ENCODE peak calls at places on chromosomes 5 and 9, in four cellular contexts. One of them, this sample, is unnamed.

GRCh38 chr9:137968235-137968634 is 90.7 kb downstream of the CACNA1B start:
- DNase-seq in A549: no peak
- DNase-seq in GM23248: no peak
- DNase-seq in uterus: no peak
- DNase-seq in this sample: no peak

GRCh38 chr9:108953983-108954574 is 19.9 kb downstream of the ABITRAM start:
- DNase-seq in A549: peak
- DNase-seq in GM23248: peak
- DNase-seq in uterus: no peak
- DNase-seq in this sample: peak

GRCh38 chr9:95762322-95762721 is 113.2 kb upstream of the ERCC6L2 start:
- DNase-seq in A549: no peak
- DNase-seq in GM23248: no peak
- DNase-seq in uterus: no peak
- DNase-seq in this sample: no peak

GRCh38 chr9:7907636-7908195 is 108.1 kb upstream of the DMAC1 start:
- DNase-seq in A549: no peak
- DNase-seq in GM23248: no peak
- DNase-seq in uterus: no peak
- DNase-seq in this sample: no peak

GRCh38 chr9:8361364-8361763 is 561.8 kb upstream of the DMAC1 start:
- DNase-seq in A549: no peak
- DNase-seq in GM23248: no peak
- DNase-seq in uterus: no peak
- DNase-seq in this sample: no peak

GRCh38 chr5:157051604-157052245 is 7.2 kb downstream of the HAVCR1 start:
- DNase-seq in A549: no peak
- DNase-seq in GM23248: no peak
- DNase-seq in uterus: no peak
- DNase-seq in this sample: no peak

GRCh38 chr5:6759401-6759800 is 46.2 kb downstream of the TENT4A start:
- DNase-seq in A549: peak
- DNase-seq in GM23248: no peak
- DNase-seq in uterus: no peak
- DNase-seq in this sample: no peak

GRCh38 chr5:96037128-96037527 is 75.5 kb upstream of the ELL2 start:
- DNase-seq in A549: peak
- DNase-seq in GM23248: peak
- DNase-seq in uterus: no peak
- DNase-seq in this sample: peak

GRCh38 chr5:127563133-127563532 is 45.7 kb downstream of the PRRC1 start:
- DNase-seq in A549: no peak
- DNase-seq in GM23248: peak
- DNase-seq in uterus: no peak
- DNase-seq in this sample: no peak

GRCh38 chr5:36392818-36393217 is 91.1 kb upstream of the RANBP3L start:
- DNase-seq in A549: no peak
- DNase-seq in GM23248: peak
- DNase-seq in uterus: no peak
- DNase-seq in this sample: no peak

GRCh38 chr5:54523534-54523933 is 6.0 kb downstream of the SNX18 start:
- DNase-seq in A549: no peak
- DNase-seq in GM23248: no peak
- DNase-seq in uterus: no peak
- DNase-seq in this sample: no peak
- H3K4me3 ChIP-seq in A549: no peak
- H3K4me3 ChIP-seq in GM23248: peak
- H3K4me3 ChIP-seq in uterus: peak
- H3K4me3 ChIP-seq in this sample: no peak

GRCh38 chr9:114950761-114951160 is 20.4 kb upstream of the TNFSF8 start:
- DNase-seq in A549: no peak
- DNase-seq in GM23248: no peak
- DNase-seq in uterus: no peak
- DNase-seq in this sample: no peak
- H3K4me3 ChIP-seq in A549: no peak
- H3K4me3 ChIP-seq in GM23248: no peak
- H3K4me3 ChIP-seq in uterus: no peak
- H3K4me3 ChIP-seq in this sample: no peak

DNA sequence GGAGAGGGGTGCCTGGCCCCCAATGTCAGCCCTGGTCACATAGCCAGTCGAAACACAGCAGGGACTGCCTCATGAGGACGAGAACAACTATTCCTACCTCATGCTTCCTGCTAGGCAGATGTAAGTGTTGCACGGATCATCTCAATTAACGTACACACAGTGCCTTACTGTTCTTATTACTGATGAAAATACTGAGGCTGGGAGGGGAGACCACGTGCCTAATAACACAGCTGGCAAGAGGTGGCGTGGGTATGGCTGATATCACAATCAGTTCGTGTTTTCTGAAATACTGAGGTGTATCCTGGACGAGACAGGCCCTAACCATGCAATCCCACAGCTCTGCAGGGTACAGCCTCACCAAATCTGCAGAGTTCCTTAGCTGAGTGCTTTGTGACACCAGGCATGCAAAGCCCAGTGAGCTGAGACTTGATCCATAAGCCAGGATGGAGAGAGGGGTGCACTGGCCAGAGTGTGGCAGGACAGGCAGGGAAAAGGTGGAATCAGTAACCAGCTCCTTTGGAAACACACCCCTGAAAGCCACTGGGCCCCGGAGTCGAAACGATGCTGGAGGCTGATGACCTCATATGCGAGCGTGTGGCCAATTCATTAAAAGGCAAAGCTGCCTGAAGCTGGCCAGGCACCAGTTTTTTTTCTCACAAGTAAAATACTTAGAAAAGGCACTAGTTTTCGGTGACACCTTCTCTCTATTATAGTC is 64.0 kb downstream of the PRRT1B start:
- DNase-seq in A549: no peak
- DNase-seq in GM23248: peak
- DNase-seq in uterus: peak
- DNase-seq in this sample: no peak
- H3K4me3 ChIP-seq in A549: no peak
- H3K4me3 ChIP-seq in GM23248: peak
- H3K4me3 ChIP-seq in uterus: no peak
- H3K4me3 ChIP-seq in this sample: no peak

DNA sequence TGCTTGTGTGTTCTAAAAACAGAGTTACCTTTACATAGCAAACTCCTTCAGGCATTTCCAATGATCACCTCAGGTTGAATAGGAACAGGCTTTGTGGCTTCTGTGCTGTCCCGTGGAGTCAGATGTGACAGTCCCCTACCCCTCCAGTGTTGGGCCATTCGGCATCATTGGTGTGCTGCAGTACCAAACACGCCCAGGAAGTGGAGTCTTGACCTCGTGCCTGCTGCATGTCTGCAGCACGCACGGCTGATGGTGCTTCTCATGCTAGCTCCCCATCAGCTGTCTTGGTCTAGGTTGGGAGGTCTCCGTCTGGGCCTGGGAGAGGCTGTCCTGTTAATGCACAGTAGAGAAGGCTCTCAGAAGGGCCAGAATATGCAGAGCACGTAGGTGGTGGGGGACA is 42.5 kb upstream of the PHF2 start:
- DNase-seq in A549: no peak
- DNase-seq in GM23248: no peak
- DNase-seq in uterus: no peak
- DNase-seq in this sample: no peak
- H3K4me3 ChIP-seq in A549: no peak
- H3K4me3 ChIP-seq in GM23248: no peak
- H3K4me3 ChIP-seq in uterus: no peak
- H3K4me3 ChIP-seq in this sample: no peak

DNA sequence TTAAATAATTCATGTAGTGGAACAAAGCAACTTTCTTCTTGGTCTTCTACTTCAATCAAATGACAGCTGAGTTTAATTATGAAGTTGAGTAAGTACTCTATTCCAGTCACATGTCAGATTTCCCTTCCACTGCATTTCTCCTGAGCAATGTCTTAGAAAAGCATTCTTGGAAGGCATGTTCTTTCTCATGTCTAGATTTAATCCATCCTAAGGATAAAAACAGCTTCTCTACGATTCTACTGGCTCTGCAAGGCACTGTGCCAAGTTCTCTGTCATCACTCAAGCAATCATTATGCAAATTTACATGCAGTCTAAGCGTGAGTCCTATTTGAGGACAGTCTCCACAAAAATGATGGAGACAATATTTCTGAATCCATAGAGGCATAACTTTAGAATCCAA is 142.4 kb downstream of the YIPF5 start:
- DNase-seq in A549: no peak
- DNase-seq in GM23248: peak
- DNase-seq in uterus: peak
- DNase-seq in this sample: no peak
- H3K4me3 ChIP-seq in A549: no peak
- H3K4me3 ChIP-seq in GM23248: peak
- H3K4me3 ChIP-seq in uterus: no peak
- H3K4me3 ChIP-seq in this sample: no peak

DNA sequence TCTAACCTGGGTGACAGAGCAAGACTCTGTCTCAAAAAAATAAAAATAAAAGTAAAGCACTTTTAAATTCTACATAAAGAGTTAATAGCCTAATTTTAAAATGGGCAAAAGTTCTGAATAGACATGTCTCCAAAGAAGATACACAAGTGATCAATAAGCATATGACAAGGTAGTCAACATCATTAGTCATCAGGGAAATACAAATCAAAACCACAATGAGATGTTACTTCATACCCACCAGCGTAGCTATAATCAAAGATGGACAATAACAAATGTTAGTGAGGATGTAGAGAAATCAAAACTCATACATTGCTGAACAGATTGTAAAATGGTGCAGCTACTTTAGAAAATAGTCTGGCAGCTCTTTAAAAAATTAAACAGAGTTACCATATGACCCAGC is 64.1 kb downstream of the IQGAP2 start:
- DNase-seq in A549: no peak
- DNase-seq in GM23248: no peak
- DNase-seq in uterus: no peak
- DNase-seq in this sample: no peak
- H3K4me3 ChIP-seq in A549: no peak
- H3K4me3 ChIP-seq in GM23248: no peak
- H3K4me3 ChIP-seq in uterus: no peak
- H3K4me3 ChIP-seq in this sample: no peak